ENCODE peak calls at places on chromosomes 1 and 21, in five cellular contexts. D is GM23248, X is OCI-LY7, Z is HCT116, W is neural progenitor cell. V is an unnamed sample.
A peak's percentile ranks its signal among the peaks of the same experiment; 100 is the strongest.

GRCh38 chr1:1144122-1144842 is 28.4 kb upstream of the C1orf159 start:
- DNase-seq in D (no peak), X (peak; percentile 85), Z (no peak), W (peak; percentile 41), V (no peak)

GRCh38 chr1:1129309-1129708 is 13.4 kb upstream of the C1orf159 start:
- DNase-seq in D (no peak), X (no peak), Z (no peak), W (no peak), V (no peak)

GRCh38 chr1:54240741-54241335 is 40.9 kb downstream of the MRPL37 start:
- DNase-seq in D (no peak), X (no peak), Z (no peak), W (no peak), V (no peak)

GRCh38 chr21:25818156-25818950 is 83.6 kb downstream of the GABPA start:
- DNase-seq in D (no peak), X (no peak), Z (no peak), W (peak; percentile 5), V (no peak)

GRCh38 chr1:51336004-51336403 is 5.6 kb upstream of the TTC39A start:
- DNase-seq in D (no peak), X (no peak), Z (no peak), W (no peak), V (no peak)

GRCh38 chr1:211621471-211622198 is 42.7 kb upstream of the SLC30A1 start:
- DNase-seq in D (no peak), X (no peak), Z (no peak), W (no peak), V (no peak)

GRCh38 chr1:89649783-89650182 is 16.9 kb downstream of the LRRC8C start:
- DNase-seq in D (no peak), X (peak; percentile 59), Z (no peak), W (no peak), V (no peak)

GRCh38 chr21:37829447-37829846 is 86.8 kb downstream of the KCNJ6 start:
- DNase-seq in D (peak; percentile 85), X (no peak), Z (no peak), W (no peak), V (no peak)

GRCh38 chr1:228003461-228004330 is 3.1 kb upstream of the WNT3A start:
- DNase-seq in D (no peak), X (no peak), Z (no peak), W (no peak), V (peak; percentile 17)

GRCh38 chr1:230979952-230980351 is 1.1 kb downstream of the ARV1 start:
- DNase-seq in D (no peak), X (peak; percentile 43), Z (no peak), W (no peak), V (no peak)

GRCh38 chr1:204826970-204827369 is 43.7 kb upstream of the NFASC start:
- DNase-seq in D (peak; percentile 56), X (peak; percentile 58), Z (no peak), W (peak; percentile 68), V (no peak)

GRCh38 chr1:18109756-18110597 is 2.4 kb downstream of the IGSF21 start:
- DNase-seq in D (peak; percentile 48), X (no peak), Z (no peak), W (peak; percentile 87), V (peak; percentile 80)

GRCh38 chr21:36741506-36741905 is 42.6 kb downstream of the SIM2 start:
- DNase-seq in D (no peak), X (no peak), Z (no peak), W (no peak), V (no peak)

GRCh38 chr1:7106442-7107108 is 321.3 kb downstream of the CAMTA1 start:
- DNase-seq in D (no peak), X (no peak), Z (no peak), W (no peak), V (no peak)

GRCh38 chr1:156767879-156768608 is 709 bp downstream of the PRCC start:
- DNase-seq in D (peak; percentile 63), X (no peak), Z (no peak), W (peak; percentile 80), V (peak; percentile 63)

GRCh38 chr1:184242507-184242943 is 144.3 kb upstream of the C1orf21 start:
- DNase-seq in D (peak; percentile 58), X (no peak), Z (no peak), W (peak; percentile 77), V (no peak)

GRCh38 chr1:234980657-234981396 is 147.8 kb downstream of the TOMM20 start:
- DNase-seq in D (peak; percentile 98), X (peak; percentile 53), Z (peak; percentile 79), W (no peak), V (peak; percentile 39)

GRCh38 chr1:100037665-100038400 is 68.0 kb downstream of the SLC35A3 start:
- DNase-seq in D (peak; percentile 98), X (peak; percentile 90), Z (peak; percentile 45), W (peak; percentile 95), V (peak; percentile 95)

GRCh38 chr1:66335859-66336640 is 197.9 kb upstream of the SGIP1 start:
- DNase-seq in D (peak; percentile 61), X (peak; percentile 93), Z (no peak), W (no peak), V (no peak)

GRCh38 chr1:203129501-203130231 is 2.1 kb downstream of the ADORA1 start:
- DNase-seq in D (peak; percentile 11), X (no peak), Z (no peak), W (no peak), V (peak; percentile 82)

GRCh38 chr1:234631721-234632125 is 21.7 kb upstream of the IRF2BP2 start:
- DNase-seq in D (peak; percentile 78), X (no peak), Z (no peak), W (no peak), V (no peak)

GRCh38 chr1:98870959-98871903 is 133.4 kb downstream of the PLPPR5 start:
- DNase-seq in D (no peak), X (peak; percentile 90), Z (no peak), W (no peak), V (peak; percentile 11)

GRCh38 chr1:173234899-173235298 is 27.8 kb upstream of the TNFSF4 start:
- DNase-seq in D (no peak), X (no peak), Z (no peak), W (no peak), V (no peak)

GRCh38 chr1:197740992-197741391 is 34.3 kb downstream of the DENND1B start:
- DNase-seq in D (no peak), X (no peak), Z (no peak), W (no peak), V (no peak)

GRCh38 chr1:167409183-167409582 is 109.1 kb downstream of the CD247 start:
- DNase-seq in D (no peak), X (peak; percentile 59), Z (peak; percentile 8), W (no peak), V (no peak)

GRCh38 chr21:33265664-33266049 is 510 bp upstream of the IL10RB start:
- DNase-seq in D (peak; percentile 28), X (peak; percentile 80), Z (no peak), W (peak; percentile 45), V (no peak)

GRCh38 chr1:91596474-91596873 is 95.8 kb downstream of the CDC7 start:
- DNase-seq in D (peak; percentile 78), X (no peak), Z (no peak), W (no peak), V (no peak)

GRCh38 chr21:14603202-14603601 is 57.1 kb upstream of the SAMSN1 start:
- DNase-seq in D (peak; percentile 77), X (no peak), Z (no peak), W (no peak), V (no peak)

GRCh38 chr1:21307663-21308062 is 17.4 kb upstream of the ECE1 start:
- DNase-seq in D (no peak), X (no peak), Z (no peak), W (peak; percentile 69), V (peak; percentile 77)

GRCh38 chr1:113519561-113519960 is 129.2 kb downstream of the MAGI3 start:
- DNase-seq in D (peak; percentile 69), X (no peak), Z (no peak), W (no peak), V (no peak)

GRCh38 chr1:32309960-32310359 is 18.1 kb downstream of the HDAC1 start:
- DNase-seq in D (no peak), X (no peak), Z (no peak), W (no peak), V (no peak)

GRCh38 chr1:150210086-150210485 is 25.8 kb downstream of the ANP32E start:
- DNase-seq in D (no peak), X (no peak), Z (no peak), W (no peak), V (no peak)

DNA sequence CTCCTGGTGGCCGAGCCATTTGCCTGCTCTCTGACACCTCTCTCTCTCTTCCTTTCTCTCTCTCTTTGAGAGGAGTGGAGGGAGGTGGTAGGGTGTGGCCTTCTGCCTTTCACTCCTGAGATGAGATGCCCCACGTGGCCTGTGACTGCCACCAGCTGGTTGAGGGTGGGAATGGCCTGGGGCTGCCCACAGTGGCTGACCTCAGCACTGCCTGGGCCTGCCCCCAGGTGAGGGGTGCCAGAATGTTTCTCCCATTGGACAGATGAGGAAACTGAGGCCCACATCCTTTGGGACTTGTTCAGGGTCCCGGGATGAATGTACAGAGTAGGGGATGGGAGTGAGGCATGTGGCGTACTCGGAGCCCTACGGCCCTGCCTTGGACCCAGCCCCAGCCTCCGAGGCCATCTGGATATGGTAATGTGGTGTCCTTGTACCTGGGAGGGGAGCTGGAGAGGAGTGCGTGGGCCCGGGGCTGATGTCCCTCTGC is 12.7 kb upstream of the C1orf167 start:
- DNase-seq in D (peak; percentile 47), X (no peak), Z (peak; percentile 26), W (peak; percentile 49), V (peak; percentile 59)
- TF ChIP-seq EZH2phosphoT487 in D (no peak), X (no peak), Z (no peak), W (no peak), V (no peak)

GRCh38 chr1:30525980-30526651 is 197.3 kb downstream of the MATN1 start:
- DNase-seq in D (peak; percentile 89), X (no peak), Z (peak; percentile 79), W (no peak), V (no peak)

GRCh38 chr1:30523055-30524020 is 200.0 kb downstream of the MATN1 start:
- DNase-seq in D (peak; percentile 98), X (no peak), Z (peak; percentile 24), W (no peak), V (no peak)

GRCh38 chr1:30525631-30525979 is 197.8 kb downstream of the MATN1 start:
- DNase-seq in D (no peak), X (no peak), Z (no peak), W (no peak), V (no peak)

GRCh38 chr1:30526652-30527345 is 196.6 kb downstream of the MATN1 start:
- DNase-seq in D (no peak), X (no peak), Z (no peak), W (no peak), V (no peak)

GRCh38 chr1:30524840-30525617 is 198.4 kb downstream of the MATN1 start:
- DNase-seq in D (peak; percentile 26), X (no peak), Z (no peak), W (no peak), V (no peak)
- TF ChIP-seq EZH2phosphoT487 in D (no peak), X (no peak), Z (no peak), W (no peak), V (no peak)

GRCh38 chr21:41328660-41329300 is 12.2 kb downstream of the FAM3B start:
- DNase-seq in D (no peak), X (no peak), Z (no peak), W (no peak), V (no peak)
- TF ChIP-seq EZH2phosphoT487 in D (no peak), X (no peak), Z (no peak), W (no peak), V (no peak)

DNA sequence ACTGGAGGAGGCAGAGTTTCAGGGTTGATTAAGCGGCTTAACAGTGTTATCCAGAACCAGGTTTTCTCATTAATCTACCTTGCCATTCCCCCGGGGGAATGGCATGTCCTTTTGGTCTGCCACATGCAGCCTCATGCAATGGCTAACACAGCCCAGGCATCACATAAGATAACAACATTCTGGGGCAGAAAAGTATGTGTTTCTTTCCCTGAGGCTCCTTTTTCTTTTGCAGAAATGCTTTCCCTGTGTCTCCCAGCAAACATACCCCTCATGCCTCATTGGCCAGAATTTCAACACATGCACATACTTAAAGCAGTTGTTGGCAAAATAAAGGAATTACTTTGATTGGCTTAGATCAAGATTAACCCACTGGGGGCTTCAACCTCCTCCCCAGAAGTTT is 98.6 kb downstream of the OMA1 start:
- DNase-seq in D (peak; percentile 35), X (no peak), Z (no peak), W (no peak), V (peak; percentile 36)
- TF ChIP-seq EZH2phosphoT487 in D (no peak), X (no peak), Z (no peak), W (no peak), V (no peak)